ENCODE peak calls at places on chromosome 6, in eight cellular contexts. W is fibroblast of lung, A is cardiac fibroblast, P is sigmoid colon, T is endothelial cell of umbilical vein, M is brain microvascular endothelial cell, Y is kidney epithelial cell, B is lung. E is an unnamed sample.

GRCh38 chr6:112010328-112010727 is 43.6 kb upstream of the CCN6 start:
- DNase-seq in W (no peak), A (no peak), P (no peak), T (no peak), M (no peak), Y (no peak), B (no peak), E (no peak)

GRCh38 chr6:145015739-145016558 is 719.4 kb downstream of the EPM2A start:
- DNase-seq in W (peak), A (peak), P (no peak), T (peak), M (peak), Y (peak), B (no peak), E (no peak)

GRCh38 chr6:129280719-129281118 is 397.8 kb downstream of the LAMA2 start:
- DNase-seq in W (no peak), A (no peak), P (no peak), T (no peak), M (no peak), Y (no peak), B (no peak), E (no peak)

GRCh38 chr6:69907981-69908498 is 41.7 kb downstream of the COL19A1 start:
- DNase-seq in W (peak), A (peak), P (no peak), T (no peak), M (no peak), Y (no peak), B (no peak), E (no peak)

GRCh38 chr6:30325150-30325872 is 1.4 kb upstream of the TRIM39 start:
- DNase-seq in W (peak), A (peak), P (peak), T (peak), M (peak), Y (no peak), B (peak), E (peak)

GRCh38 chr6:69027861-69028260 is 392.8 kb downstream of the ADGRB3 start:
- DNase-seq in W (peak), A (no peak), P (no peak), T (no peak), M (no peak), Y (no peak), B (no peak), E (no peak)

GRCh38 chr6:35071347-35071994 is 69.7 kb downstream of the TCP11 start:
- DNase-seq in W (peak), A (no peak), P (no peak), T (no peak), M (no peak), Y (no peak), B (no peak), E (no peak)

GRCh38 chr6:36608788-36609563 is 14.8 kb downstream of the SRSF3 start:
- DNase-seq in W (no peak), A (no peak), P (peak), T (no peak), M (no peak), Y (no peak), B (no peak), E (no peak)

GRCh38 chr6:109060585-109060984 is 34.1 kb downstream of the SESN1 start:
- DNase-seq in W (peak), A (no peak), P (no peak), T (peak), M (no peak), Y (no peak), B (no peak), E (no peak)

GRCh38 chr6:143229402-143229801 is 168.7 kb downstream of the AIG1 start:
- DNase-seq in W (no peak), A (no peak), P (no peak), T (no peak), M (no peak), Y (no peak), B (no peak), E (no peak)

GRCh38 chr6:159762681-159763293 is 942 bp downstream of the ACAT2 start:
- DNase-seq in W (peak), A (peak), P (peak), T (no peak), M (no peak), Y (no peak), B (no peak), E (no peak)

GRCh38 chr6:85236636-85237035 is 213.2 kb upstream of the NT5E start:
- DNase-seq in W (no peak), A (no peak), P (no peak), T (no peak), M (no peak), Y (no peak), B (no peak), E (no peak)

GRCh38 chr6:158818008-158818579 is 1.1 kb downstream of the EZR start:
- DNase-seq in W (peak), A (peak), P (peak), T (peak), M (peak), Y (no peak), B (peak), E (no peak)

GRCh38 chr6:31031095-31031494 is 20.8 kb downstream of the MUC22 start:
- DNase-seq in W (no peak), A (no peak), P (no peak), T (no peak), M (no peak), Y (no peak), B (no peak), E (no peak)

GRCh38 chr6:148530976-148531375 is 188.3 kb downstream of the SASH1 start:
- DNase-seq in W (peak), A (peak), P (no peak), T (no peak), M (no peak), Y (no peak), B (no peak), E (no peak)

GRCh38 chr6:30169658-30170614 is 6.6 kb downstream of the TRIM15 start:
- DNase-seq in W (peak), A (peak), P (no peak), T (peak), M (peak), Y (no peak), B (no peak), E (peak)

GRCh38 chr6:106146852-106147351 is 60.8 kb downstream of the PRDM1 start:
- DNase-seq in W (peak), A (no peak), P (no peak), T (no peak), M (no peak), Y (peak), B (no peak), E (no peak)

GRCh38 chr6:144150673-144151009 is 324 bp downstream of the STX11 start:
- DNase-seq in W (peak), A (peak), P (no peak), T (peak), M (peak), Y (no peak), B (no peak), E (peak)

GRCh38 chr6:164148789-164149188 is 734.3 kb downstream of the QKI start:
- DNase-seq in W (peak), A (no peak), P (no peak), T (no peak), M (no peak), Y (no peak), B (no peak), E (no peak)

GRCh38 chr6:134821914-134822862 is 127.7 kb downstream of the ALDH8A1 start:
- DNase-seq in W (no peak), A (peak), P (no peak), T (no peak), M (peak), Y (no peak), B (no peak), E (no peak)

GRCh38 chr6:159931112-159931511 is 37.8 kb upstream of the IGF2R start:
- DNase-seq in W (no peak), A (no peak), P (no peak), T (no peak), M (no peak), Y (no peak), B (no peak), E (no peak)

GRCh38 chr6:39818695-39819094 is 26.5 kb downstream of the DAAM2 start:
- DNase-seq in W (peak), A (no peak), P (no peak), T (no peak), M (no peak), Y (no peak), B (no peak), E (no peak)
- H3K4me3 ChIP-seq in W (no peak), A (no peak), P (no peak), T (no peak), M (no peak), Y (no peak), B (no peak), E (no peak)

GRCh38 chr6:117481278-117481925 is 1.1 kb upstream of the DCBLD1 start:
- DNase-seq in W (no peak), A (no peak), P (no peak), T (no peak), M (no peak), Y (no peak), B (no peak), E (no peak)
- H3K4me3 ChIP-seq in W (no peak), A (no peak), P (no peak), T (no peak), M (no peak), Y (no peak), B (no peak), E (no peak)

GRCh38 chr6:75579951-75580350 is 21.7 kb upstream of the SENP6 start:
- DNase-seq in W (peak), A (no peak), P (no peak), T (no peak), M (no peak), Y (no peak), B (no peak), E (no peak)
- H3K4me3 ChIP-seq in W (no peak), A (no peak), P (no peak), T (no peak), M (no peak), Y (no peak), B (no peak), E (no peak)

GRCh38 chr6:4023240-4023639 is 55.7 kb downstream of the FAM217A start:
- DNase-seq in W (no peak), A (no peak), P (no peak), T (no peak), M (no peak), Y (no peak), B (no peak), E (no peak)
- H3K4me3 ChIP-seq in W (peak), A (no peak), P (no peak), T (no peak), M (no peak), Y (no peak), B (no peak), E (no peak)

GRCh38 chr6:116405663-116406329 is 35.0 kb downstream of the DSE start:
- DNase-seq in W (peak), A (peak), P (no peak), T (no peak), M (peak), Y (no peak), B (no peak), E (no peak)

GRCh38 chr6:116406678-116407345 is 36.1 kb downstream of the DSE start:
- DNase-seq in W (peak), A (peak), P (no peak), T (no peak), M (no peak), Y (no peak), B (no peak), E (no peak)

GRCh38 chr6:116410945-116411623 is 40.3 kb downstream of the DSE start:
- DNase-seq in W (peak), A (peak), P (no peak), T (peak), M (peak), Y (no peak), B (no peak), E (no peak)

GRCh38 chr6:116409756-116410155 is 39.0 kb downstream of the DSE start:
- DNase-seq in W (no peak), A (no peak), P (no peak), T (no peak), M (no peak), Y (no peak), B (no peak), E (no peak)

GRCh38 chr6:116408476-116408875 is 37.7 kb downstream of the DSE start:
- DNase-seq in W (no peak), A (no peak), P (no peak), T (no peak), M (no peak), Y (no peak), B (no peak), E (no peak)
- H3K4me3 ChIP-seq in W (no peak), A (no peak), P (no peak), T (no peak), M (no peak), Y (no peak), B (no peak), E (no peak)

E was measured in Jurkat, Clone E6-1.